ENCODE peak calls at places on chromosomes 4 and X, in four cellular contexts. U, G, J and B are unnamed samples.

GRCh38 chr4:84631573-84631972 is 48.6 kb downstream of the CDS1 start:
- ATAC-seq in U (no peak), G (no peak), J (no peak), B (no peak)

GRCh38 chr4:100061835-100062234 is 111.8 kb upstream of the H2AZ1 start:
- ATAC-seq in U (no peak), G (no peak), J (no peak), B (no peak)

GRCh38 chr4:18815081-18815778 is 793.7 kb upstream of the LCORL start:
- ATAC-seq in U (no peak), G (no peak), J (no peak), B (no peak)

GRCh38 chrX:15465347-15465746 is 27.8 kb downstream of the PIR start:
- ATAC-seq in U (no peak), G (no peak), J (no peak), B (no peak)

GRCh38 chr4:3705236-3705987 is 60.8 kb upstream of the ADRA2C start:
- ATAC-seq in U (no peak), G (no peak), J (no peak), B (no peak)

GRCh38 chrX:17032351-17032750 is 85.9 kb downstream of the REPS2 start:
- ATAC-seq in U (no peak), G (peak; percentile 30), J (peak; percentile 97), B (peak; percentile 69)

GRCh38 chr4:183175631-183176232 is 76.7 kb downstream of the WWC2 start:
- ATAC-seq in U (peak; percentile 73), G (no peak), J (no peak), B (no peak)

GRCh38 chr4:2910409-2910808 is 52.8 kb downstream of the NOP14 start:
- ATAC-seq in U (peak; percentile 69), G (no peak), J (no peak), B (no peak)

GRCh38 chrX:123962006-123962485 is 540 bp downstream of the STAG2 start:
- ATAC-seq in U (no peak), G (peak; percentile 3), J (no peak), B (no peak)

GRCh38 chr4:187995322-187996207 is at the start of gene ZFP42:
- ATAC-seq in U (no peak), G (no peak), J (no peak), B (no peak)

GRCh38 chrX:124426824-124427223 is 80.5 kb downstream of the SH2D1A start:
- ATAC-seq in U (no peak), G (no peak), J (no peak), B (no peak)

GRCh38 chrX:70444326-70445196 is at the start of gene DLG3:
- ATAC-seq in U (peak; percentile 63), G (peak; percentile 72), J (no peak), B (peak; percentile 66)

GRCh38 chr4:8351931-8352367 is 82.4 kb downstream of the HTRA3 start:
- ATAC-seq in U (peak; percentile 64), G (no peak), J (no peak), B (peak; percentile 53)

GRCh38 chr4:25632135-25632534 is 23.5 kb upstream of the SLC34A2 start:
- ATAC-seq in U (no peak), G (no peak), J (no peak), B (no peak)

GRCh38 chr4:173038192-173038896 is 130.3 kb upstream of the GALNT7 start:
- ATAC-seq in U (no peak), G (no peak), J (no peak), B (no peak)

GRCh38 chrX:21944136-21944615 is 3.7 kb downstream of the SMS start:
- ATAC-seq in U (no peak), G (no peak), J (no peak), B (no peak)

GRCh38 chr4:99710681-99711345 is 53.2 kb upstream of the C4orf54 start:
- ATAC-seq in U (no peak), G (peak; percentile 70), J (peak; percentile 58), B (peak; percentile 43)

GRCh38 chrX:16278927-16279326 is 111.6 kb downstream of the MAGEB17 start:
- ATAC-seq in U (peak; percentile 29), G (no peak), J (no peak), B (no peak)

DNA sequence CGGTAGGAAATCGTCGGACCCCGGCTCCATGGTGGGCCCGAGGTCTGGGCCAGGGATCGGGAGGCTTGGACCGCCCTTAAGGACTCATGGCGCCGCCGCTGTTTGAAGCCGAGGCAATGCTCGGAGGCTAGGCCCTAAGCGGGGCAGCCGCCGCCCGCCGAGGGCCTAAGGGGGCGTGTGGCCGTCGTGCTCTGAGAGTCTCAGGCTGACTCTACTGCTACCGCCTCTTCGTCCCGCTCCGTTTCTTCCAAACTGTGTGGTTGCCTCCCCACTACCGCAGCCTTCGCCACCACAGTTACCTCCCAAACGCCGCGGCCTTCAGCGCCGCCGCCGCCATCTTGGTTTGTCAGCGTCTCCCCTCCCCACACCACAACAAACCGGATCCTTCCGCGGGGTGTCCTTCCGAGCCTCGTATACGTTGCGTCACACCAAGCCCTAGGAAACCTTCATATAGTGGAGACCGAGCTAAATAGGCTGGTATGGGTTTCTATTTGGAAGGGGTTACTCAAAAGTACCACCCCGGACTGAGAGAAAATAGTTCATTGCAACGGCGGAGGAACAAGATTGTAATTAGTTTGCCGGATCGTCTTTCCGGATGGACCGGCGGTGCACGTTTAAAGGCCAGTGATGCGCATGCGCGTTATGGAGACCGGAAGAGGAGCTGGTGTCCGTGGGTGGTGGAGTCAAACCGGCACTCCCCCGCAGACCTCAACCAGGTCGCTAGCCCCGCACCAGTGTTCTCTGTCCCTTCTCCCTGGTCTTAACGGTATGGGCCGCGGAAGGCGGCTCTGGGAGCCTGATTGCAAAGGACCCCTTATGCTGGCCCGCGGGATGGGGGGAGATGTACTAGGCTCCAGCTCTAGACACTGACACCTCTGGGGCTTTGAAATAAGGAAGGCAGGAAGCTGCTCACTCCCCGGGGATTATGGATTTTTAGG is at the start of gene KDM5C:
- ATAC-seq in U (peak; percentile 86), G (peak; percentile 79), J (peak; percentile 95), B (peak; percentile 91)
- TF ChIP-seq POLR2A in U (peak; percentile 73), G (peak; percentile 87), J (peak; percentile 49), B (no peak)

GRCh38 chr4:159042097-159042605 is 60.7 kb upstream of the RAPGEF2 start:
- ATAC-seq in U (no peak), G (no peak), J (no peak), B (no peak)
- TF ChIP-seq POLR2A in U (no peak), G (no peak), J (no peak), B (no peak)

GRCh38 chr4:1872918-1873269 is 1.7 kb downstream of the NSD2 start:
- ATAC-seq in U (no peak), G (no peak), J (no peak), B (no peak)

GRCh38 chr4:1870578-1871443 is at the start of gene NSD2:
- ATAC-seq in U (peak; percentile 59), G (peak; percentile 70), J (peak; percentile 82), B (peak; percentile 91)

GRCh38 chr4:1870328-1870577 is 940 bp upstream of the NSD2 start:
- ATAC-seq in U (peak; percentile 78), G (peak; percentile 77), J (peak; percentile 79), B (peak; percentile 75)

GRCh38 chr4:1873291-1873690 is 2.1 kb downstream of the NSD2 start:
- ATAC-seq in U (no peak), G (no peak), J (no peak), B (no peak)

DNA sequence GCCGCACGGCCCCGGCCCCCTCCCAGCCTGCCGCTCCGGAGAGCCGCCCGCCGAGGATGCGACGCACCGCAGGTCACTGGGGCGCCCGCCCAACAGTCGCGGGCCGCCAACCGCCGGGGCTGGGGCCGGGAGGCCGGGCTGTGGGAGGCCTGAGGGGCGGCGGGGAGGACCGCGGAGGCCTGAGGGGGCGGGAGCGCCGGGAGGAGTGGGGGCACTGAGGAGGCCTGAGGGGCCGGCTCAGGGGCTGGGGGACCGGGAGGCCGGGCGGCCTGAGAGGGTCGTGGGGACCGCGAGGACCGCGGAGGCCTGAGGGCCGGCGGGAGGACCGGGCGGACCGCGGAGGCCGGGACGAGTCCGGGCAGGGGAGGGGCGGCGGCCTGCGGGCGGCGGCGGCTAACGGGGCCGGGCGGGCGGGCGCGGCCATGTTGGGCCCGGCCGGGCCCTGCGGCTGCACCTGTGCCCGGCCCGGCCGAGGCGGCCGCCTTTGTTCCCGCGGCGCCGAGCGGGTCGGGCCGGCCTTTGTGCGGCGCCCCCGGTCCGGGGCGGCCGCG is 353 bp downstream of the NSD2 start:
- ATAC-seq in U (peak; percentile 5), G (peak; percentile 32), J (peak; percentile 9), B (peak; percentile 28)
- TF ChIP-seq POLR2A in U (no peak), G (no peak), J (no peak), B (no peak)

GRCh38 chrX:103258275-103258674 is 3.3 kb upstream of the TCEAL8 start:
- ATAC-seq in U (no peak), G (no peak), J (no peak), B (no peak)

GRCh38 chrX:103256651-103257050 is 1.7 kb upstream of the TCEAL8 start:
- ATAC-seq in U (peak; percentile 66), G (no peak), J (no peak), B (no peak)

GRCh38 chrX:103254171-103254824 is 657 bp downstream of the TCEAL8 start:
- ATAC-seq in U (peak; percentile 36), G (peak; percentile 46), J (peak; percentile 56), B (peak; percentile 35)

GRCh38 chrX:103253608-103254007 is 1.3 kb downstream of the TCEAL8 start:
- ATAC-seq in U (no peak), G (no peak), J (no peak), B (no peak)

GRCh38 chrX:103254921-103255455 is at the start of gene TCEAL8:
- ATAC-seq in U (peak; percentile 84), G (peak; percentile 92), J (peak; percentile 99), B (peak; percentile 91)
- TF ChIP-seq POLR2A in U (peak; percentile 56), G (peak; percentile 31), J (peak; percentile 27), B (peak; percentile 32)

GRCh38 chr4:112279882-112280315 is 5.8 kb downstream of the TIFA start:
- ATAC-seq in U (no peak), G (no peak), J (no peak), B (no peak)
- TF ChIP-seq POLR2A in U (no peak), G (no peak), J (no peak), B (no peak)